ENCODE peak calls at places on chromosomes 6 and 20, in seven cellular contexts. C is cardiac muscle cell; P is naive thymus-derived CD4-positive, alpha-beta T cell; T is mammary epithelial cell; D is uterus; E is pancreas; F is Panc1. Z is an unnamed sample. For H3K4me1, the result is how much of the 10 kb centered on the place peaks cover.

GRCh38 chr6:2432258-2432657 is 186.9 kb upstream of the GMDS start:
- DNase-seq in C (peak), F (no peak), P (no peak), T (peak), E (no peak), D (no peak), Z (peak)

GRCh38 chr6:155158044-155158843 is 105.6 kb upstream of the CLDN20 start:
- DNase-seq in F (no peak), D (no peak), E (no peak), C (no peak), P (no peak), T (peak), Z (peak)

GRCh38 chr20:57711826-57712225 is 2.0 kb upstream of the PMEPA1 start:
- DNase-seq in E (no peak), P (no peak), T (no peak), F (no peak), D (no peak), C (no peak), Z (no peak)

GRCh38 chr6:167710521-167710920 is 116.2 kb upstream of the AFDN start:
- DNase-seq in F (no peak), D (no peak), T (no peak), E (no peak), C (no peak), P (no peak), Z (no peak)

GRCh38 chr6:66771626-66772025 is 1064.6 kb upstream of the EYS start:
- DNase-seq in T (no peak), F (no peak), P (no peak), E (no peak), C (peak), D (no peak), Z (peak)

GRCh38 chr20:23624307-23624706 is 13.4 kb downstream of the CST3 start:
- DNase-seq in F (no peak), E (no peak), C (peak), D (peak), P (no peak), T (peak), Z (peak)

GRCh38 chr20:20360464-20360863 is 7.4 kb upstream of the INSM1 start:
- DNase-seq in E (no peak), C (peak), D (no peak), P (no peak), T (peak), F (peak), Z (peak)

GRCh38 chr6:20008081-20008480 is 170.9 kb downstream of the ID4 start:
- DNase-seq in T (no peak), P (no peak), F (no peak), C (no peak), E (no peak), D (no peak), Z (no peak)

GRCh38 chr6:113856011-113856551 is 1.1 kb upstream of the MARCKS start:
- DNase-seq in D (no peak), P (no peak), F (no peak), T (peak), C (peak), E (peak), Z (peak)

GRCh38 chr20:52056203-52057062 is 135.1 kb downstream of the ZFP64 start:
- DNase-seq in P (no peak), T (peak), C (peak), F (no peak), E (no peak), D (no peak), Z (peak)

GRCh38 chr20:62642666-62643520 is 590 bp downstream of the SLCO4A1 start:
- DNase-seq in F (no peak), E (no peak), C (no peak), T (peak), D (no peak), P (peak), Z (peak)

GRCh38 chr20:23178806-23179205 is 92.7 kb upstream of the CD93 start:
- DNase-seq in C (peak), E (no peak), P (no peak), F (no peak), D (no peak), T (no peak), Z (no peak)

DNA sequence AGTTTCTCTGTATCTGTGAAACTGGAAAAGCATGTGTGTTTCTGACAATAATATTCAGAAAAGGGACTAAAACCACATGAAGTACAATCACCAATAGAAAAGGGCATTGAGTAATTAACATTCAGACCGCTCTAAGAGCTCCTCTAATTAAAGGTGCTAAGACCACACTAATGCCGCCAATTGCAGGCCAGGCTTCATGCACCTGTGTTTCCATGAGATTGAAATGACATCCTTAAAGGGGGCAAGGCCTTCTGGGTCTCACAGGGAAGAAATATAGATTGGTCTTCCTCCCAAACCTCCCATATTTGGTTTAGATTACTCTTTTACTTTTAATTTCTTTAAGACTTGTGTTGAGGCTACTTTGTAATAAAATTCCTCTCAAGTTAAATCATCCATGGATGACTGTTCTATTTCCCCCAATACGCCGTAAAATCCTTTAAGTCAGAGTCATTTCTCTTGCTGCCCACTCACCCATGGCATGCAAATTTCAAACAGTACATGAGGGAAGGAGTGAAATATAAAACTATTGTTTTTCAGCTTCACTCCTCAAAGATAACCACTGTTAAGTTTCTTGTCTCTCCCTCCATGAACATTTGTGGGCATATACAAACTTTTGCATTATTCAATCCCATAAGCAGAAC is 110.6 kb downstream of the UBE3D start:
- DNase-seq in E (no peak), T (peak), C (no peak), F (no peak), D (no peak), P (no peak), Z (peak)
- H3K4me1 ChIP-seq in E (under half), T (under half), C (under half), F (under half), D (under half), P (under half), Z (under half)

GRCh38 chr20:59123011-59123676 is 40.5 kb upstream of the ZNF831 start:
- DNase-seq in T (no peak), F (no peak), D (no peak), P (peak), E (no peak), C (no peak), Z (no peak)
- H3K4me1 ChIP-seq in T (under half), F (under half), D (under half), P (under half), E (under half), C (under half), Z (under half)

DNA sequence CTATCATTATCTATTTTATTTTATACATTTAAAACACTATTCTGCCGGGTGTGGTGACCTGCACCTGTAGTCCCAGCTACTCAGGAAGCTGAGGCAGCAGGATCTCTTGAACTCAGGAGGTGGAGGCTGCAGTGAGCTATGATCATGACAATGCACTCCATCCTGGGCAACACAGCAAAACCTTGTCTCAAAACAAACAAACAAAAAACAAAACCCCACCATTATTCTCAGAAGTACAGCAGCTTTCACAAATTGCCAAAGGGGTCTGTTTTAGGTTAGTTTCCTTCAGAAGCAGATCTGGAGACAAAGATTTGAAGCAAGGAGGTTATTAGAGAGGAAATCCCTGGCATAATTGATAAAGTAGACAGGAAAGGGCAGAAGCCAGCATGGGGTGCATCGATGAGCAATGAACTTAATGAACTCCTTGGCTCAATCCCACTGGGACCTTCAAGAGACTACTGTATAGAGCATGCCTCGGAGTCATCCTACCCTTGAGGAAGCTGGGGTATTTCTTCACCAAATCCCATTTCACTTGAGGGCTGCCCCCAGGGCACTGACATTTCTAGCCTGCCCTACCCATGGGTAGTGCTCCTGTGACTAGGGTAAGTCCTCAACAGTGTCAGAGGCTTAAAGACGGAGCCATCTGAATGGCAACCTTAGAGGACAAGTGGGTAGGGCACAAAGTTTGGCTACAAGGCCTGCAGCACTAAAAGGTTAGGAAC is 43.2 kb upstream of the DDR1 start:
- DNase-seq in D (no peak), F (no peak), P (no peak), E (no peak), T (no peak), C (no peak), Z (no peak)
- H3K4me1 ChIP-seq in D (under half), F (under half), P (under half), E (under half), T (under half), C (under half), Z (under half)

GRCh38 chr20:25041813-25042530 is 16.0 kb downstream of the ACSS1 start:
- DNase-seq in P (no peak), C (no peak), E (peak), F (no peak), D (no peak), T (no peak), Z (no peak)

GRCh38 chr20:25044261-25044560 is 13.7 kb downstream of the ACSS1 start:
- DNase-seq in T (no peak), E (no peak), F (no peak), C (no peak), P (no peak), D (no peak), Z (no peak)

GRCh38 chr20:25044660-25045342 is 13.1 kb downstream of the ACSS1 start:
- DNase-seq in F (no peak), E (peak), C (no peak), D (no peak), T (no peak), P (no peak), Z (no peak)

GRCh38 chr20:25043499-25044260 is 14.3 kb downstream of the ACSS1 start:
- DNase-seq in F (no peak), P (no peak), T (no peak), C (no peak), E (peak), D (no peak), Z (no peak)

DNA sequence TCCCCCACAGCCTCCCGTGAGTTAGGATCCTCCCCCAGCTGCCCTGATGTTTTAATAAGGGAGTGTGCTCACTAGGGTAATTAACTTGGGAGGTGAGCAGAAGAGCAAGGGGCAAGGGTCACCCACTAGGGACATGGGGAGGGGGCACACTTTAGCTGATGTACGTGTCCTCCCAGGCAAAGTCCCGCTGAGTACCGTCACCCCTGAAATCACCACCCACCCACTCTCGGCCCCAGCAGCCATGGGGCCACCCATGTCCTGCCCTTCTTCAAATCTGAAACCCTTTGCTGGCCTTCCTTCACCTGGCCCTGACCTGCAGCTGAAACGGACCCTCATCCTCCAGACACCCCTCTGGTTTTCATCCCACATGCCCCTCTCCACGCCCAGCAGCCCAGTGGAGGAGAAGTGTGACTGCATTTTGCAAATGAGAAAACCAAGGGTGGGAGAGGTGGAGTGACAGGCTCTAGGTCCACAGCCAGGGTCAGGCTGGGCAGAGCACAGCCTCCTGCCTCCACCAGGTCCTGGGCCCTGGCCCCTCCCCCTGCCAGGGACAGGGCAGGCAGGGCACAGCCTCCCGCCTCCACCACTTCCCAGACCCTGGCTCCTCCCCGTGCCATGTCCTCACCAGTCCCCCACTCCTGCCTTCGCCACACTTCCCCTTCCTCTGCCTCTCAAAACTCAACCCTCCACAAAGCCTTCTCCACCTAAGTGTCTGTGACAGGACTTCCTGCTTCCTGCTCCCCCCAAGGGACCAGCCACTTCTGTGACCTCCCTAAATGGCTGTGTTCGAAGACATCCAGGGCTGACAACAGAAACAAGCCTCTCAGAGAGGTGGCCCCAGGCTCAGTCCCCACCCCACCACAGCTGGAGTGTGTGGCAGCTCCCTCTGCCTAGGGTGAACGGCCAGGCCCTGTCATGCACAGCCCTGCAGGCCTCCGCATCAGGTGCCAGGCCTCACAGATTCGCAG is 15.1 kb downstream of the ACSS1 start:
- DNase-seq in E (peak), C (no peak), D (no peak), P (peak), F (no peak), T (no peak), Z (no peak)
- H3K4me1 ChIP-seq in E (half or more), C (under half), D (under half), P (under half), F (under half), T (under half), Z (under half)